ENCODE peak calls at places on chromosomes 7 and 10, in nine cellular contexts. P, U, A, W, Q, G, R, S and F are unnamed samples.

GRCh38 chr10:75922435-75922834 is 491.0 kb downstream of the LRMDA start:
- DNase-seq in P (no peak), U (no peak), A (no peak), W (no peak), Q (no peak), G (no peak), R (no peak), S (no peak), F (no peak)

GRCh38 chr7:1995426-1995825 is 237.3 kb downstream of the MAD1L1 start:
- DNase-seq in P (no peak), U (no peak), A (no peak), W (no peak), Q (no peak), G (no peak), R (no peak), S (no peak), F (no peak)

GRCh38 chr7:151551820-151552219 is 32.1 kb upstream of the RHEB start:
- DNase-seq in P (no peak), U (no peak), A (no peak), W (no peak), Q (no peak), G (no peak), R (no peak), S (no peak), F (no peak)

GRCh38 chr7:140604076-140604475 is 36.5 kb downstream of the DENND2A start:
- DNase-seq in P (no peak), U (no peak), A (no peak), W (no peak), Q (no peak), G (no peak), R (no peak), S (no peak), F (no peak)

GRCh38 chr10:28913850-28914249 is 236.5 kb downstream of the BAMBI start:
- DNase-seq in P (no peak), U (no peak), A (no peak), W (no peak), Q (no peak), G (no peak), R (no peak), S (no peak), F (no peak)

GRCh38 chr10:119761106-119761505 is 35.3 kb downstream of the INPP5F start:
- DNase-seq in P (no peak), U (no peak), A (no peak), W (no peak), Q (peak), G (no peak), R (no peak), S (no peak), F (no peak)

GRCh38 chr10:1368772-1369171 is 312.6 kb downstream of the WDR37 start:
- DNase-seq in P (no peak), U (no peak), A (no peak), W (no peak), Q (no peak), G (peak), R (peak), S (no peak), F (peak)

GRCh38 chr10:5343561-5343960 is 21.2 kb upstream of the UCN3 start:
- DNase-seq in P (no peak), U (no peak), A (no peak), W (no peak), Q (no peak), G (no peak), R (no peak), S (no peak), F (no peak)

GRCh38 chr7:108253275-108254044 is 123.3 kb upstream of the LAMB4 start:
- DNase-seq in P (no peak), U (no peak), A (no peak), W (no peak), Q (no peak), G (no peak), R (no peak), S (no peak), F (no peak)

GRCh38 chr10:17219024-17219423 is 9.0 kb upstream of the VIM start:
- DNase-seq in P (no peak), U (no peak), A (no peak), W (no peak), Q (no peak), G (no peak), R (no peak), S (no peak), F (no peak)

GRCh38 chr7:104951546-104951945 is 62.5 kb upstream of the KMT2E start:
- DNase-seq in P (peak), U (no peak), A (peak), W (peak), Q (peak), G (no peak), R (no peak), S (no peak), F (no peak)

GRCh38 chr7:36153571-36154097 is 580 bp downstream of the EEPD1 start:
- DNase-seq in P (no peak), U (peak), A (no peak), W (peak), Q (no peak), G (peak), R (peak), S (no peak), F (no peak)

GRCh38 chr7:142797799-142798377 is 27.1 kb downstream of the PRSS2 start:
- DNase-seq in P (no peak), U (no peak), A (no peak), W (no peak), Q (no peak), G (no peak), R (peak), S (no peak), F (peak)

GRCh38 chr10:98318861-98319260 is 50.9 kb upstream of the LOXL4 start:
- DNase-seq in P (no peak), U (no peak), A (no peak), W (no peak), Q (no peak), G (no peak), R (no peak), S (no peak), F (no peak)

GRCh38 chr7:70693690-70694356 is 438.1 kb upstream of the GALNT17 start:
- DNase-seq in P (peak), U (peak), A (peak), W (peak), Q (peak), G (peak), R (peak), S (peak), F (peak)

GRCh38 chr10:124084693-124085092 is 8.7 kb downstream of the CHST15 start:
- DNase-seq in P (no peak), U (no peak), A (no peak), W (no peak), Q (no peak), G (no peak), R (no peak), S (no peak), F (no peak)

GRCh38 chr10:48543445-48543844 is 61.4 kb downstream of the ARHGAP22 start:
- DNase-seq in P (no peak), U (no peak), A (no peak), W (no peak), Q (no peak), G (no peak), R (no peak), S (no peak), F (no peak)

GRCh38 chr10:712575-712974 is 23.1 kb upstream of the DIP2C start:
- DNase-seq in P (no peak), U (no peak), A (no peak), W (no peak), Q (no peak), G (no peak), R (no peak), S (no peak), F (no peak)

GRCh38 chr7:131604841-131605279 is 48.4 kb upstream of the PODXL start:
- DNase-seq in P (no peak), U (no peak), A (no peak), W (no peak), Q (peak), G (peak), R (no peak), S (no peak), F (no peak)

GRCh38 chr10:63137306-63137705 is 4.2 kb downstream of the NRBF2 start:
- DNase-seq in P (no peak), U (no peak), A (no peak), W (peak), Q (no peak), G (no peak), R (no peak), S (no peak), F (no peak)

GRCh38 chr7:93148135-93148534 is at the start of gene SAMD9L:
- DNase-seq in P (no peak), U (no peak), A (no peak), W (no peak), Q (peak), G (peak), R (peak), S (no peak), F (peak)

GRCh38 chr7:8176370-8177081 is 85.4 kb downstream of the ICA1 start:
- DNase-seq in P (no peak), U (peak), A (no peak), W (peak), Q (no peak), G (peak), R (peak), S (peak), F (peak)

GRCh38 chr10:11849908-11850307 is 26.8 kb downstream of the PROSER2 start:
- DNase-seq in P (no peak), U (no peak), A (peak), W (peak), Q (no peak), G (no peak), R (no peak), S (no peak), F (no peak)